ENCODE peak calls at places on chromosomes 16 and 17, in ten cellular contexts. D is dorsolateral prefrontal cortex, M is endodermal cell, P is cardiac muscle cell, E is esophagus squamous epithelium, H is BJ, V is MM.1S, U is heart right ventricle, T is foreskin keratinocyte, L is lower lobe of right lung. K is an unnamed sample. For H3K27me3, the result is how much of the 10 kb centered on the place peaks cover.

GRCh38 chr17:80679816-80680215 is 135.2 kb downstream of the RPTOR start:
- DNase-seq in D (no peak), M (peak), P (no peak), E (no peak), H (no peak), V (no peak), U (no peak), T (no peak), L (no peak), K (no peak)

GRCh38 chr16:57720142-57720575 is 15.4 kb upstream of the KATNB1 start:
- DNase-seq in D (no peak), M (peak), P (peak), E (no peak), H (no peak), V (peak), U (peak), T (peak), L (no peak), K (no peak)

GRCh38 chr17:77836557-77837041 is 121.9 kb upstream of the TNRC6C start:
- DNase-seq in D (no peak), M (no peak), P (no peak), E (no peak), H (no peak), V (no peak), U (no peak), T (peak), L (no peak), K (no peak)

GRCh38 chr17:76452646-76453430 is at the start of gene UBE2O:
- DNase-seq in D (peak), M (peak), P (peak), E (peak), H (no peak), V (peak), U (peak), T (peak), L (peak), K (no peak)

GRCh38 chr17:4721203-4722135 is 9.8 kb upstream of the MED11 start:
- DNase-seq in D (no peak), M (peak), P (no peak), E (no peak), H (no peak), V (peak), U (no peak), T (no peak), L (peak), K (no peak)

GRCh38 chr17:55774834-55775233 is 24.0 kb downstream of the PCTP start:
- DNase-seq in D (no peak), M (peak), P (no peak), E (no peak), H (no peak), V (no peak), U (no peak), T (no peak), L (no peak), K (no peak)

GRCh38 chr17:53736516-53737274 is 86.0 kb upstream of the KIF2B start:
- DNase-seq in D (no peak), M (no peak), P (no peak), E (no peak), H (no peak), V (no peak), U (no peak), T (no peak), L (no peak), K (peak)

GRCh38 chr16:53912155-53912554 is 208.2 kb downstream of the FTO start:
- DNase-seq in D (no peak), M (no peak), P (no peak), E (no peak), H (no peak), V (no peak), U (no peak), T (peak), L (no peak), K (no peak)

GRCh38 chr17:49898547-49899490 is 51.0 kb upstream of the TAC4 start:
- DNase-seq in D (no peak), M (peak), P (peak), E (no peak), H (no peak), V (no peak), U (no peak), T (no peak), L (no peak), K (no peak)

GRCh38 chr17:8466466-8466865 is 30.8 kb downstream of the NDEL1 start:
- DNase-seq in D (no peak), M (no peak), P (no peak), E (no peak), H (peak), V (no peak), U (no peak), T (no peak), L (no peak), K (no peak)

GRCh38 chr17:36652716-36653115 is 51.3 kb downstream of the MRM1 start:
- DNase-seq in D (no peak), M (no peak), P (no peak), E (no peak), H (no peak), V (no peak), U (no peak), T (peak), L (no peak), K (no peak)

GRCh38 chr17:19650826-19651225 is 2.3 kb downstream of the ALDH3A2 start:
- DNase-seq in D (no peak), M (no peak), P (no peak), E (no peak), H (no peak), V (no peak), U (no peak), T (peak), L (no peak), K (no peak)

GRCh38 chr16:55480228-55480655 is 1.2 kb downstream of the MMP2 start:
- DNase-seq in D (peak), M (peak), P (peak), E (no peak), H (peak), V (no peak), U (peak), T (no peak), L (peak), K (no peak)

GRCh38 chr17:81553616-81554181 is 1.5 kb upstream of the FAAP100 start:
- DNase-seq in D (no peak), M (no peak), P (no peak), E (no peak), H (peak), V (no peak), U (no peak), T (peak), L (no peak), K (peak)

GRCh38 chr16:77767211-77767610 is 21.2 kb upstream of the VAT1L start:
- DNase-seq in D (no peak), M (no peak), P (no peak), E (no peak), H (no peak), V (no peak), U (no peak), T (no peak), L (no peak), K (no peak)

DNA sequence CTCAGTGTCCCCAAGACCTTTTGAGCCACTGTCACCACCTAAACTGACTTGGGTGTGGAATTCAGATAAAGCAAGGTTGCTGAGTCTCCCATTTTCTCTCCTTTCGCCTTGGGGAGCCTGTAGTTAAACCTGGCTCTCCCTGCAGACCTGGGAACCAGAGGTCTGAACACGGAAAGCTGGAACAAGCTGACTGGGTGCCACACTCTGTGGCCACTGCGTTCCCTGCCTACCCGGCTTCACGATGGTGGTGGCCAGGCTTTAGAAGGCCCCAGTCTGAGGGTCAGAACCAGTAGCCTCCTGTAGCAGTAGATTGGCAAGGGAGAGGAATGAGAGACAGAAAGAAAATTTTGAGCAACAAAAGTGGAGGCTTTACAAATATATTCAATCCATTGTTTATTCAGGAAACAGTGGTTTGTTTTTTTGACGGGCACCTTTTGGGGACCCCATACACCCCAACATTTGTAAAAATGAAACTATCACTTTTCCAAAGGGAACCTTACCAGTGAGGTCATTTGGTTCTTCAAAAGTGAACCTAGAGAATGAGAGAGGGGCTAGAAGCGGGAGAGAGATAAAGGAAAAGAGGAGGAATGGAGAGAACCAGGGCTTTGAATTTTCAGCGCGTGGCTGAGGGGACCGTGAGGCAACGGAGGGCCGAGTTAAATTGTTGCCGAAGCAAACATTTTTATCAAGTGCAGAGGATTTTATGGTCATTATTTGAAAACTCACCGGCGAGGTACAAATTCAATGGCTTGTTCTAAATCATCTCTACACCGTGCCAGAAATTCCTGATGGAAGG is 1.8 kb upstream of the HOXB8 start:
- DNase-seq in D (no peak), M (no peak), P (no peak), E (no peak), H (no peak), V (no peak), U (no peak), T (no peak), L (no peak), K (no peak)
- H3K27me3 ChIP-seq in D (half or more), M (half or more), P (half or more), E (half or more), H (half or more), V (half or more), U (half or more), T (half or more), L (half or more), K (under half)

GRCh38 chr16:2467301-2468141 is 3.6 kb upstream of the NTN3 start:
- DNase-seq in D (peak), M (peak), P (peak), E (no peak), H (no peak), V (no peak), U (peak), T (no peak), L (peak), K (no peak)
- H3K27me3 ChIP-seq in D (under half), M (under half), P (under half), E (under half), H (under half), V (under half), U (under half), T (under half), L (under half), K (under half)

GRCh38 chr17:17750881-17751280 is 69.6 kb downstream of the RAI1 start:
- DNase-seq in D (no peak), M (no peak), P (no peak), E (no peak), H (no peak), V (no peak), U (no peak), T (no peak), L (no peak), K (no peak)
- H3K27me3 ChIP-seq in D (under half), M (under half), P (under half), E (under half), H (under half), V (under half), U (under half), T (under half), L (under half), K (under half)

DNA sequence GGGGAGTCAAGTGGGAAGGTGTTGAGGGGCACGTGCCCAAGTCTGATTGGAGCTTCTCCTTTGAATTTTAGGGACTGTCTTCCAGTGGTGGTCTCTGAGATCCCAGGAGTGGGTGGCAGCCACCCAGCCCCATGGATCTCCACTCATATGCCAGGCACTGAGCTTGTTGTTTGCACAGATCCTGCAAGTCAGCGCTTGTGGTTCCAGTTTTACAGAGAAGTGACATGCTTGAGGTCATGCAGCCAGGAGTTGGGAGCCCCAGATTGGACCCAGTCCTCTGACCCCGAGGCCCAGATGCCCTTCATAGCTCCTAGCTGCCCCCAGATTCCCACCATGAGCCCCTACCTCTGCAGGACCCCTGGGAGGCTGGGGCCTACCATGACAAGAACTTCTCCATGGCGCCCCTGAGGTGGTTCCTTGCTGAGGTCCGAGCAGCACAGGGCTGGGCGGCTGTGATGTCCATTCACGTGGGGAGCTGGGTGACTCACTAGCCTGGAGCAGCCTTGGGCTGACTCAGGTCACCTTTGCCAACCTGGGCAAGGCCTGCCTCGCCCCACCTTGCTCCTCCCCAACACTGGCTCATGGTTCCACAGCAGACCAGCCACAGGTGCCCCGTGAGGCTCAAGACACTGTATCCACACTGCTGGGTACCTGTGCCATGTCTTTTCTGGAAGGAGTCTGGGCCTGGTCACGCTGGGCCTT is 47.4 kb downstream of the RAI1 start:
- DNase-seq in D (no peak), M (no peak), P (no peak), E (no peak), H (no peak), V (no peak), U (no peak), T (peak), L (no peak), K (no peak)
- H3K27me3 ChIP-seq in D (under half), M (under half), P (under half), E (under half), H (under half), V (under half), U (under half), T (under half), L (under half), K (under half)

GRCh38 chr17:6748617-6749016 is 7.2 kb upstream of the XAF1 start:
- DNase-seq in D (no peak), M (no peak), P (no peak), E (no peak), H (no peak), V (no peak), U (no peak), T (no peak), L (no peak), K (no peak)
- H3K27me3 ChIP-seq in D (under half), M (under half), P (under half), E (under half), H (under half), V (under half), U (under half), T (under half), L (under half), K (under half)

GRCh38 chr16:88455610-88456355 is 2.7 kb downstream of the ZFPM1 start:
- DNase-seq in D (no peak), M (peak), P (no peak), E (no peak), H (no peak), V (peak), U (no peak), T (peak), L (no peak), K (no peak)
- H3K27me3 ChIP-seq in D (under half), M (under half), P (under half), E (under half), H (under half), V (under half), U (under half), T (under half), L (under half), K (under half)

DNA sequence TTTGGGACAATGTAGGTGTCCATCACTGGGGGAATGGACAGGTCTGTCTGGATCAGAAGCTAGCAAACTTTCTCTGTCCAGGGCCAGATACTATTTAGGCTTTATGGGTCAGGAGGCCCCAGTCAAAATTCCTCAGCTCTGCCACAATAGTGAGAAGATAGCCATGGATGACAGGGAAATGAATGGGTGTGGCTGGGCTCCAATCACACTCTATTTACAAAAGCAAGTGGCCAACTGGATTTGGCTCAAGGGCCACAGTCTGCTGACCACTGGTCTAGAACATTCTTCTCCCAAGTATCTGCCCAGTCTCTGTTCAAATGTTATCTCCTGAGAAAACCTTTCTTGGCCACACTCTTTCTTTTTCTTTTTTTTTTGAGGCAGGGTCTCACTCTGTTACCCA is 339.9 kb downstream of the SOX9 start:
- DNase-seq in D (no peak), M (no peak), P (no peak), E (no peak), H (no peak), V (no peak), U (no peak), T (no peak), L (no peak), K (no peak)
- H3K27me3 ChIP-seq in D (under half), M (under half), P (under half), E (under half), H (under half), V (under half), U (under half), T (under half), L (under half), K (under half)

GRCh38 chr16:1125471-1125870 is 27.4 kb upstream of the CACNA1H start:
- DNase-seq in D (peak), M (no peak), P (peak), E (no peak), H (no peak), V (no peak), U (no peak), T (no peak), L (no peak), K (no peak)
- H3K27me3 ChIP-seq in D (under half), M (under half), P (under half), E (under half), H (under half), V (half or more), U (half or more), T (under half), L (under half), K (under half)

GRCh38 chr17:73791644-73792043 is 147.4 kb upstream of the SDK2 start:
- DNase-seq in D (peak), M (peak), P (no peak), E (no peak), H (no peak), V (no peak), U (no peak), T (no peak), L (no peak), K (no peak)
- H3K27me3 ChIP-seq in D (under half), M (under half), P (under half), E (under half), H (under half), V (half or more), U (under half), T (under half), L (under half), K (under half)

GRCh38 chr16:24053325-24053946 is 202.7 kb upstream of the CACNG3 start:
- DNase-seq in D (no peak), M (no peak), P (no peak), E (no peak), H (no peak), V (no peak), U (no peak), T (no peak), L (no peak), K (no peak)

GRCh38 chr16:24049113-24049512 is 207.0 kb upstream of the CACNG3 start:
- DNase-seq in D (no peak), M (no peak), P (no peak), E (no peak), H (no peak), V (no peak), U (no peak), T (no peak), L (no peak), K (no peak)

GRCh38 chr16:24052466-24053324 is 203.4 kb upstream of the CACNG3 start:
- DNase-seq in D (no peak), M (no peak), P (no peak), E (no peak), H (no peak), V (no peak), U (no peak), T (no peak), L (no peak), K (no peak)

GRCh38 chr16:24054649-24055560 is 201.2 kb upstream of the CACNG3 start:
- DNase-seq in D (no peak), M (peak), P (no peak), E (no peak), H (no peak), V (no peak), U (no peak), T (no peak), L (no peak), K (no peak)

DNA sequence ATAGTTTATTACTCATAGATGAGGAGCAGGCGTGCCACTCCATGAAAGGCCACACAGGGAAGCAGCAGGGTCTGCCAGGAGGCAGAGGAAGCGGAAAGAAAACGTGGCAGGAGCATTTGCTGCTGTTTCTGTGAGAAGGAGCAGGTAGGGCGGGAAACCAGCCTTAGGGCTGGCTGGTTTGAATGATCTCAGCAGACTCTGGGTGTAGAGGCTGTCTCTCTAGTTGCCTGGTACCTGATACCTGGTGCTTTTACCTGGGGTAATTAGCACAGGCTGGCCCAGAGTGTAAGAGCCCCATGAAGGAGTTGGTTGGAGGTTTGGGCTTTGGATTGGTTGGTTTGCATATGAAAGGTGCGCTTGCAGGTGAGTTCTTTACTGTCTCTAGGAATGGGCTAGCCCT is 205.0 kb upstream of the CACNG3 start:
- DNase-seq in D (no peak), M (peak), P (no peak), E (no peak), H (no peak), V (no peak), U (no peak), T (no peak), L (no peak), K (no peak)
- H3K27me3 ChIP-seq in D (under half), M (under half), P (under half), E (under half), H (under half), V (under half), U (under half), T (under half), L (under half), K (under half)